ENCODE peak calls at places on chromosomes 2 and 18, in six cellular contexts. One of them, this sample, is unnamed.

GRCh38 chr2:237407734-237408133 is 6.2 kb downstream of the COL6A3 start:
- DNase-seq in mesendoderm: no peak
- DNase-seq in SK-N-SH: no peak
- DNase-seq in fibroblast of lung: no peak
- DNase-seq in ovary: no peak
- DNase-seq in effector memory CD4-positive, alpha-beta T cell: no peak
- DNase-seq in this sample: no peak

GRCh38 chr18:13566941-13567762 is 159.2 kb downstream of the FAM210A start:
- DNase-seq in SK-N-SH: no peak
- DNase-seq in mesendoderm: no peak
- DNase-seq in ovary: no peak
- DNase-seq in fibroblast of lung: no peak
- DNase-seq in effector memory CD4-positive, alpha-beta T cell: no peak
- DNase-seq in this sample: peak

GRCh38 chr2:106894545-106894944 is 8.6 kb upstream of the ST6GAL2 start:
- DNase-seq in mesendoderm: no peak
- DNase-seq in SK-N-SH: no peak
- DNase-seq in effector memory CD4-positive, alpha-beta T cell: no peak
- DNase-seq in fibroblast of lung: no peak
- DNase-seq in ovary: no peak
- DNase-seq in this sample: no peak

GRCh38 chr2:7899923-7900322 is 781.9 kb upstream of the ID2 start:
- DNase-seq in SK-N-SH: no peak
- DNase-seq in mesendoderm: peak
- DNase-seq in fibroblast of lung: no peak
- DNase-seq in ovary: no peak
- DNase-seq in effector memory CD4-positive, alpha-beta T cell: no peak
- DNase-seq in this sample: no peak

GRCh38 chr2:53473236-53473635 is 294.4 kb upstream of the CHAC2 start:
- DNase-seq in mesendoderm: peak
- DNase-seq in ovary: no peak
- DNase-seq in effector memory CD4-positive, alpha-beta T cell: no peak
- DNase-seq in SK-N-SH: no peak
- DNase-seq in fibroblast of lung: no peak
- DNase-seq in this sample: no peak

GRCh38 chr2:80256396-80257167 is 48.0 kb downstream of the LRRTM1 start:
- DNase-seq in fibroblast of lung: peak
- DNase-seq in mesendoderm: peak
- DNase-seq in effector memory CD4-positive, alpha-beta T cell: no peak
- DNase-seq in SK-N-SH: peak
- DNase-seq in ovary: no peak
- DNase-seq in this sample: no peak

GRCh38 chr2:117562654-117563053 is 251.8 kb upstream of the DDX18 start:
- DNase-seq in SK-N-SH: no peak
- DNase-seq in effector memory CD4-positive, alpha-beta T cell: no peak
- DNase-seq in mesendoderm: no peak
- DNase-seq in ovary: no peak
- DNase-seq in fibroblast of lung: no peak
- DNase-seq in this sample: no peak

GRCh38 chr18:51727780-51728179 is 530.3 kb upstream of the MEX3C start:
- DNase-seq in fibroblast of lung: no peak
- DNase-seq in ovary: no peak
- DNase-seq in mesendoderm: no peak
- DNase-seq in effector memory CD4-positive, alpha-beta T cell: no peak
- DNase-seq in SK-N-SH: no peak
- DNase-seq in this sample: no peak

GRCh38 chr2:15808221-15808574 is 132.2 kb upstream of the MYCN start:
- DNase-seq in SK-N-SH: no peak
- DNase-seq in mesendoderm: peak
- DNase-seq in effector memory CD4-positive, alpha-beta T cell: no peak
- DNase-seq in fibroblast of lung: no peak
- DNase-seq in ovary: no peak
- DNase-seq in this sample: no peak

GRCh38 chr18:68679531-68679930 is 35.4 kb downstream of the TMX3 start:
- DNase-seq in effector memory CD4-positive, alpha-beta T cell: no peak
- DNase-seq in ovary: no peak
- DNase-seq in SK-N-SH: no peak
- DNase-seq in mesendoderm: no peak
- DNase-seq in fibroblast of lung: peak
- DNase-seq in this sample: no peak

GRCh38 chr2:158380786-158381185 is 75.8 kb downstream of the CCDC148 start:
- DNase-seq in mesendoderm: no peak
- DNase-seq in effector memory CD4-positive, alpha-beta T cell: no peak
- DNase-seq in fibroblast of lung: no peak
- DNase-seq in ovary: no peak
- DNase-seq in SK-N-SH: no peak
- DNase-seq in this sample: no peak

GRCh38 chr2:84965192-84965516 is 5.8 kb upstream of the KCMF1 start:
- DNase-seq in effector memory CD4-positive, alpha-beta T cell: no peak
- DNase-seq in mesendoderm: no peak
- DNase-seq in fibroblast of lung: no peak
- DNase-seq in ovary: no peak
- DNase-seq in SK-N-SH: no peak
- DNase-seq in this sample: no peak

GRCh38 chr18:63592506-63592905 is 5.4 kb downstream of the SERPINB13 start:
- DNase-seq in ovary: no peak
- DNase-seq in SK-N-SH: no peak
- DNase-seq in fibroblast of lung: no peak
- DNase-seq in mesendoderm: no peak
- DNase-seq in effector memory CD4-positive, alpha-beta T cell: no peak
- DNase-seq in this sample: no peak

GRCh38 chr2:111121873-111122630 is 1.3 kb downstream of the BCL2L11 start:
- DNase-seq in fibroblast of lung: peak
- DNase-seq in effector memory CD4-positive, alpha-beta T cell: peak
- DNase-seq in ovary: peak
- DNase-seq in SK-N-SH: peak
- DNase-seq in mesendoderm: peak
- DNase-seq in this sample: peak

GRCh38 chr2:160425394-160425793 is 68.2 kb downstream of the RBMS1 start:
- DNase-seq in fibroblast of lung: peak
- DNase-seq in mesendoderm: no peak
- DNase-seq in ovary: no peak
- DNase-seq in SK-N-SH: no peak
- DNase-seq in effector memory CD4-positive, alpha-beta T cell: no peak
- DNase-seq in this sample: no peak

GRCh38 chr18:10681581-10682367 is 155.9 kb downstream of the NAPG start:
- DNase-seq in ovary: no peak
- DNase-seq in effector memory CD4-positive, alpha-beta T cell: no peak
- DNase-seq in SK-N-SH: no peak
- DNase-seq in mesendoderm: no peak
- DNase-seq in fibroblast of lung: no peak
- DNase-seq in this sample: no peak

GRCh38 chr2:48952614-48953013 is 197.1 kb upstream of the LHCGR start:
- DNase-seq in mesendoderm: no peak
- DNase-seq in effector memory CD4-positive, alpha-beta T cell: no peak
- DNase-seq in fibroblast of lung: no peak
- DNase-seq in ovary: no peak
- DNase-seq in SK-N-SH: no peak
- DNase-seq in this sample: no peak

DNA sequence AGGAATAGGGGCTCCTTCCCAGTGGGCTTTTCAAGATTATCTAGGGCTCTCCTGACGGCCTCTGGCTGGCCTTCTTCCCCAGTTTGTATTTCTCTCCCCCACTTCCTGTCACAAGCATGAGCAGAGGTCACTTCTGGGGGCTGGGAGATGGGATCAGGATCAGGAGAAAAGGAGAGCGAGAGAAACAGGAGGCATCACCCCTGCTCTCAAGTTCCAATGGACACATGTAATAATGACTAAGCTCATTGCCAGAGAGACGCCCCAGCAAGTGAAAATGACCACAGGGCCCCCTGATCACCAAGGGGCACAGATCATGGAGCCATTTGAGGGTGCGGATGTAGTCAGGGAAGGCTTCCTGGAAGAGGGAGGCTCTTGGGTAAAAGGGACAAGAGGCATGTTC is 92.1 kb downstream of the SMAD7 start:
- DNase-seq in ovary: no peak
- DNase-seq in effector memory CD4-positive, alpha-beta T cell: no peak
- DNase-seq in fibroblast of lung: no peak
- DNase-seq in SK-N-SH: no peak
- DNase-seq in mesendoderm: no peak
- DNase-seq in this sample: no peak
- H3K27ac ChIP-seq in ovary: peak
- H3K27ac ChIP-seq in effector memory CD4-positive, alpha-beta T cell: no peak
- H3K27ac ChIP-seq in fibroblast of lung: no peak
- H3K27ac ChIP-seq in SK-N-SH: no peak
- H3K27ac ChIP-seq in mesendoderm: no peak
- H3K27ac ChIP-seq in this sample: peak

GRCh38 chr2:112630268-112630667 is 15.5 kb upstream of the SLC20A1 start:
- DNase-seq in ovary: no peak
- DNase-seq in effector memory CD4-positive, alpha-beta T cell: no peak
- DNase-seq in mesendoderm: no peak
- DNase-seq in fibroblast of lung: no peak
- DNase-seq in SK-N-SH: no peak
- DNase-seq in this sample: no peak

GRCh38 chr2:112626604-112627059 is 19.1 kb upstream of the SLC20A1 start:
- DNase-seq in ovary: peak
- DNase-seq in SK-N-SH: peak
- DNase-seq in mesendoderm: peak
- DNase-seq in effector memory CD4-positive, alpha-beta T cell: peak
- DNase-seq in fibroblast of lung: peak
- DNase-seq in this sample: peak

GRCh38 chr2:112627060-112628040 is 18.4 kb upstream of the SLC20A1 start:
- DNase-seq in ovary: no peak
- DNase-seq in effector memory CD4-positive, alpha-beta T cell: no peak
- DNase-seq in mesendoderm: no peak
- DNase-seq in SK-N-SH: no peak
- DNase-seq in fibroblast of lung: peak
- DNase-seq in this sample: no peak

GRCh38 chr2:112629224-112629623 is 16.5 kb upstream of the SLC20A1 start:
- DNase-seq in fibroblast of lung: no peak
- DNase-seq in effector memory CD4-positive, alpha-beta T cell: no peak
- DNase-seq in mesendoderm: no peak
- DNase-seq in SK-N-SH: no peak
- DNase-seq in ovary: no peak
- DNase-seq in this sample: no peak

GRCh38 chr2:112629823-112630222 is 15.9 kb upstream of the SLC20A1 start:
- DNase-seq in effector memory CD4-positive, alpha-beta T cell: no peak
- DNase-seq in ovary: no peak
- DNase-seq in fibroblast of lung: no peak
- DNase-seq in mesendoderm: no peak
- DNase-seq in SK-N-SH: no peak
- DNase-seq in this sample: no peak
- H3K27ac ChIP-seq in effector memory CD4-positive, alpha-beta T cell: peak
- H3K27ac ChIP-seq in ovary: no peak
- H3K27ac ChIP-seq in fibroblast of lung: no peak
- H3K27ac ChIP-seq in mesendoderm: no peak
- H3K27ac ChIP-seq in SK-N-SH: peak
- H3K27ac ChIP-seq in this sample: no peak

GRCh38 chr2:181900007-181900651 is 8.6 kb downstream of the ITPRID2 start:
- DNase-seq in effector memory CD4-positive, alpha-beta T cell: no peak
- DNase-seq in fibroblast of lung: no peak
- DNase-seq in mesendoderm: peak
- DNase-seq in ovary: no peak
- DNase-seq in SK-N-SH: no peak
- DNase-seq in this sample: no peak

GRCh38 chr2:181895788-181896187 is 4.3 kb downstream of the ITPRID2 start:
- DNase-seq in ovary: no peak
- DNase-seq in SK-N-SH: no peak
- DNase-seq in effector memory CD4-positive, alpha-beta T cell: no peak
- DNase-seq in fibroblast of lung: no peak
- DNase-seq in mesendoderm: no peak
- DNase-seq in this sample: no peak

GRCh38 chr2:181894381-181894780 is 2.9 kb downstream of the ITPRID2 start:
- DNase-seq in effector memory CD4-positive, alpha-beta T cell: no peak
- DNase-seq in mesendoderm: no peak
- DNase-seq in ovary: no peak
- DNase-seq in SK-N-SH: no peak
- DNase-seq in fibroblast of lung: no peak
- DNase-seq in this sample: no peak

GRCh38 chr2:181892795-181893435 is 1.4 kb downstream of the ITPRID2 start:
- DNase-seq in effector memory CD4-positive, alpha-beta T cell: no peak
- DNase-seq in fibroblast of lung: peak
- DNase-seq in mesendoderm: no peak
- DNase-seq in ovary: no peak
- DNase-seq in SK-N-SH: no peak
- DNase-seq in this sample: no peak

DNA sequence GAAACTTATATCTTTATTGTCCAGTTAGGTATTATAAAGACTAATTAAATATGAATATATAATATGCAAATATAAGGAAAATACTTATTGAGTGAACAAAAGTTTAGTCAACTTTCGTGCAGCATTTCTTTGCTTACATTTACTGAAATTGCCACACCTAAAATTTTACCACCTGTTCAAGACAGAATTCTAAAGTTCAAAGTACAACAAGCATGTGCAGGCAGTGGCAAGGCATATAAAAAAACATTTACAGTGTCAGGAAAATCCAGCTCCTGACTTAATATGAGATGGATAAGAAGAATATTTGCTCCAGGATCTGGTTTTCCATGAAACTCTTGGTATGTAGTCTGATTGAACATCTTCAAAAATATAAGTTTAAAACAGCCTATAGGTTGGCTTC is 4.8 kb downstream of the ITPRID2 start:
- DNase-seq in effector memory CD4-positive, alpha-beta T cell: no peak
- DNase-seq in ovary: no peak
- DNase-seq in mesendoderm: no peak
- DNase-seq in fibroblast of lung: no peak
- DNase-seq in SK-N-SH: no peak
- DNase-seq in this sample: no peak
- H3K27ac ChIP-seq in effector memory CD4-positive, alpha-beta T cell: no peak
- H3K27ac ChIP-seq in ovary: no peak
- H3K27ac ChIP-seq in mesendoderm: no peak
- H3K27ac ChIP-seq in fibroblast of lung: no peak
- H3K27ac ChIP-seq in SK-N-SH: no peak
- H3K27ac ChIP-seq in this sample: no peak

GRCh38 chr2:100058014-100058310 is 84.4 kb downstream of the AFF3 start:
- DNase-seq in effector memory CD4-positive, alpha-beta T cell: no peak
- DNase-seq in fibroblast of lung: peak
- DNase-seq in mesendoderm: no peak
- DNase-seq in SK-N-SH: no peak
- DNase-seq in ovary: no peak
- DNase-seq in this sample: no peak

GRCh38 chr2:100059638-100060037 is 82.8 kb downstream of the AFF3 start:
- DNase-seq in fibroblast of lung: no peak
- DNase-seq in mesendoderm: no peak
- DNase-seq in SK-N-SH: no peak
- DNase-seq in effector memory CD4-positive, alpha-beta T cell: no peak
- DNase-seq in ovary: no peak
- DNase-seq in this sample: no peak

GRCh38 chr2:100054426-100054825 is 88.0 kb downstream of the AFF3 start:
- DNase-seq in SK-N-SH: no peak
- DNase-seq in mesendoderm: no peak
- DNase-seq in ovary: no peak
- DNase-seq in fibroblast of lung: no peak
- DNase-seq in effector memory CD4-positive, alpha-beta T cell: no peak
- DNase-seq in this sample: no peak

GRCh38 chr2:100053499-100053898 is 88.9 kb downstream of the AFF3 start:
- DNase-seq in effector memory CD4-positive, alpha-beta T cell: no peak
- DNase-seq in fibroblast of lung: no peak
- DNase-seq in ovary: no peak
- DNase-seq in SK-N-SH: no peak
- DNase-seq in mesendoderm: no peak
- DNase-seq in this sample: no peak

DNA sequence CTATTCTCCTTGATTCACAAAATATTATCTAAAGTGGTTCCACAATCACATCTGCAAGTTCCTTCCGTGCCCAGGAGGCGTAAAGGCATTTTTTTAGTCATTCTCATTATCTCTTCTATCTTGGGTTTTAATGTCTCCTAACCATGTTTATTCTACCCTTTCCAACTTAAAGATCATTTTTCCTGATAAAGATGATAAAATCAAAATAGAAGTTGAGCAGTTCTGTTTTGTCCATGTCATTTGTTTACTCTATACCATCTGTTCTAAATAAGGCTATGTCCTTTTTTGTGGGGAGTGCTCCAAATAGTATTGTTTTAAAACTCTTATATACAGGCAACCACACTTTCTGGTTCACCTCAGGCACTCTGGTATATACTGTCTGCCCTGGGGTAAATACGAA is 85.9 kb downstream of the AFF3 start:
- DNase-seq in SK-N-SH: no peak
- DNase-seq in ovary: no peak
- DNase-seq in effector memory CD4-positive, alpha-beta T cell: no peak
- DNase-seq in fibroblast of lung: peak
- DNase-seq in mesendoderm: no peak
- DNase-seq in this sample: no peak
- H3K27ac ChIP-seq in SK-N-SH: no peak
- H3K27ac ChIP-seq in ovary: no peak
- H3K27ac ChIP-seq in effector memory CD4-positive, alpha-beta T cell: no peak
- H3K27ac ChIP-seq in fibroblast of lung: no peak
- H3K27ac ChIP-seq in mesendoderm: no peak
- H3K27ac ChIP-seq in this sample: no peak

This sample was measured in caudate nucleus.